ENCODE peak calls at places on chromosomes 4 and X, in nine cellular contexts. Z, R, N, F, S, I, D, J and M are unnamed samples.

GRCh38 chrX:38312436-38312835 is 14.9 kb downstream of the RPGR start:
- DNase-seq in Z (peak; percentile 85), R (no peak), N (peak; percentile 78), F (no peak), S (peak; percentile 66), I (no peak), D (no peak), J (peak; percentile 80), M (no peak)

GRCh38 chr4:8123389-8123788 is 35.2 kb downstream of the ABLIM2 start:
- DNase-seq in Z (peak; percentile 9), R (peak; percentile 23), N (no peak), F (no peak), S (peak; percentile 39), I (no peak), D (no peak), J (no peak), M (peak; percentile 68)

GRCh38 chrX:24014388-24015018 is 12.5 kb downstream of the KLHL15 start:
- DNase-seq in Z (no peak), R (no peak), N (no peak), F (peak; percentile 41), S (no peak), I (no peak), D (no peak), J (no peak), M (no peak)

GRCh38 chrX:142054094-142054493 is 150.4 kb downstream of the MAGEC1 start:
- DNase-seq in Z (no peak), R (no peak), N (no peak), F (no peak), S (no peak), I (no peak), D (no peak), J (no peak), M (no peak)

GRCh38 chr4:186957952-186958555 is 234.4 kb upstream of the FAT1 start:
- DNase-seq in Z (no peak), R (no peak), N (peak; percentile 88), F (no peak), S (peak; percentile 59), I (no peak), D (no peak), J (no peak), M (no peak)

GRCh38 chr4:149306537-149306936 is 509.1 kb downstream of the IQCM start:
- DNase-seq in Z (no peak), R (no peak), N (peak; percentile 23), F (no peak), S (no peak), I (no peak), D (no peak), J (no peak), M (no peak)

GRCh38 chrX:40005290-40006011 is 92.3 kb downstream of the BCOR start:
- DNase-seq in Z (no peak), R (no peak), N (no peak), F (no peak), S (no peak), I (no peak), D (no peak), J (no peak), M (no peak)

GRCh38 chr4:100428051-100428450 is 89.8 kb downstream of the EMCN start:
- DNase-seq in Z (peak; percentile 56), R (no peak), N (peak; percentile 86), F (no peak), S (peak; percentile 85), I (no peak), D (no peak), J (peak; percentile 39), M (no peak)

GRCh38 chrX:13339607-13340006 is 19.8 kb upstream of the ATXN3L start:
- DNase-seq in Z (no peak), R (no peak), N (no peak), F (no peak), S (no peak), I (no peak), D (no peak), J (no peak), M (no peak)

GRCh38 chr4:48944659-48945290 is 38.2 kb upstream of the OCIAD2 start:
- DNase-seq in Z (no peak), R (no peak), N (peak; percentile 41), F (peak; percentile 55), S (no peak), I (peak; percentile 9), D (no peak), J (no peak), M (no peak)

GRCh38 chr4:150493846-150494245 is 88.1 kb upstream of the MAB21L2 start:
- DNase-seq in Z (peak; percentile 21), R (no peak), N (no peak), F (no peak), S (peak; percentile 40), I (no peak), D (no peak), J (no peak), M (no peak)

GRCh38 chr4:139368990-139369389 is 66.7 kb upstream of the NDUFC1 start:
- DNase-seq in Z (no peak), R (no peak), N (no peak), F (no peak), S (peak; percentile 61), I (no peak), D (no peak), J (peak; percentile 28), M (no peak)

GRCh38 chr4:4206204-4206603 is 20.5 kb downstream of the OTOP1 start:
- DNase-seq in Z (no peak), R (no peak), N (no peak), F (no peak), S (no peak), I (no peak), D (no peak), J (no peak), M (no peak)

GRCh38 chr4:185775792-185776555 is 36.0 kb downstream of the SORBS2 start:
- DNase-seq in Z (no peak), R (no peak), N (peak; percentile 35), F (no peak), S (peak; percentile 35), I (no peak), D (no peak), J (no peak), M (no peak)

GRCh38 chr4:137363496-137363895 is 168.8 kb downstream of the PCDH18 start:
- DNase-seq in Z (no peak), R (no peak), N (no peak), F (no peak), S (no peak), I (no peak), D (no peak), J (no peak), M (no peak)

GRCh38 chrX:115332832-115333231 is 43.3 kb downstream of the LUZP4 start:
- DNase-seq in Z (no peak), R (no peak), N (no peak), F (no peak), S (no peak), I (no peak), D (no peak), J (no peak), M (no peak)

GRCh38 chr4:186621959-186622553 is 66.7 kb upstream of the MTNR1A start:
- DNase-seq in Z (peak; percentile 68), R (no peak), N (peak; percentile 13), F (no peak), S (peak; percentile 95), I (no peak), D (no peak), J (peak; percentile 90), M (no peak)

GRCh38 chr4:8534129-8534528 is 46.1 kb upstream of the GPR78 start:
- DNase-seq in Z (no peak), R (no peak), N (peak; percentile 96), F (no peak), S (peak; percentile 58), I (no peak), D (no peak), J (peak; percentile 33), M (no peak)

GRCh38 chr4:119025916-119026661 is 109.5 kb upstream of the MYOZ2 start:
- DNase-seq in Z (peak; percentile 84), R (no peak), N (peak; percentile 66), F (no peak), S (peak; percentile 91), I (no peak), D (no peak), J (peak; percentile 78), M (no peak)

GRCh38 chr4:88979292-88979691 is 77.7 kb downstream of the FAM13A start:
- DNase-seq in Z (no peak), R (no peak), N (no peak), F (no peak), S (no peak), I (no peak), D (no peak), J (no peak), M (no peak)

GRCh38 chr4:151808120-151808529 is 47.3 kb upstream of the GATB start:
- DNase-seq in Z (peak; percentile 48), R (no peak), N (no peak), F (no peak), S (peak; percentile 60), I (no peak), D (no peak), J (no peak), M (no peak)

GRCh38 chr4:63986253-63986652 is 423.0 kb downstream of the TECRL start:
- DNase-seq in Z (no peak), R (no peak), N (no peak), F (no peak), S (no peak), I (no peak), D (no peak), J (no peak), M (no peak)

GRCh38 chrX:2423293-2423692 is 77.5 kb downstream of the DHRSX start:
- DNase-seq in Z (peak; percentile 31), R (no peak), N (peak; percentile 92), F (no peak), S (peak; percentile 65), I (no peak), D (no peak), J (peak; percentile 68), M (no peak)